ENCODE peak calls at places on chromosomes 6 and 20, in seven cellular contexts. I is B cell, E is HFFc6, Z is activated B cell treated with CpG ODN at 0.5 μM for 24 hours, W is sigmoid colon, C is left ventricle myocardium inferior, X is HFF-Myc. V is an unnamed sample.

GRCh38 chr20:58986968-58987517 is 6.0 kb downstream of the NELFCD start:
- DNase-seq in X (no peak), Z (no peak), W (peak), I (no peak), C (no peak), E (no peak), V (no peak)

GRCh38 chr6:124995131-124995530 is 32.9 kb downstream of the RNF217 start:
- DNase-seq in Z (no peak), E (peak), C (no peak), X (no peak), I (no peak), W (no peak), V (no peak)

GRCh38 chr20:62887860-62888239 is 26.2 kb upstream of the TCFL5 start:
- DNase-seq in W (no peak), X (no peak), C (no peak), Z (no peak), I (no peak), E (no peak), V (no peak)

GRCh38 chr6:97064578-97064977 is 140.1 kb downstream of the KLHL32 start:
- DNase-seq in I (no peak), W (no peak), C (no peak), X (no peak), E (no peak), Z (no peak), V (no peak)

GRCh38 chr6:107637316-107637715 is 147.4 kb downstream of the SOBP start:
- DNase-seq in I (no peak), E (no peak), W (no peak), C (no peak), Z (no peak), X (no peak), V (no peak)

GRCh38 chr6:41936073-41936837 is 5.4 kb downstream of the CCND3 start:
- DNase-seq in Z (peak), X (peak), C (peak), W (peak), E (peak), I (peak), V (peak)

GRCh38 chr6:36432151-36432633 is 10.5 kb downstream of the PXT1 start:
- DNase-seq in I (no peak), C (no peak), E (peak), W (no peak), Z (no peak), X (no peak), V (no peak)

GRCh38 chr6:121344539-121344938 is 10.3 kb upstream of the TBC1D32 start:
- DNase-seq in I (no peak), Z (no peak), W (no peak), C (no peak), E (no peak), X (no peak), V (no peak)

GRCh38 chr20:34948030-34948429 is 7.6 kb downstream of the GSS start:
- DNase-seq in C (no peak), Z (no peak), X (no peak), E (peak), W (no peak), I (no peak), V (peak)

GRCh38 chr6:34243901-34244884 is 4.6 kb downstream of the SMIM29 start:
- DNase-seq in E (peak), C (no peak), Z (no peak), X (peak), I (no peak), W (peak), V (peak)
- TF ChIP-seq CTCF in E (peak), C (no peak), Z (no peak), X (peak), I (no peak), W (no peak), V (peak)

GRCh38 chr6:136438445-136438844 is 111.8 kb downstream of the MAP7 start:
- DNase-seq in W (no peak), C (no peak), X (no peak), Z (no peak), I (no peak), E (no peak), V (no peak)

GRCh38 chr6:136440187-136440582 is 110.0 kb downstream of the MAP7 start:
- DNase-seq in X (no peak), W (no peak), Z (no peak), I (no peak), E (no peak), C (no peak), V (peak)

GRCh38 chr6:136439514-136440186 is 110.6 kb downstream of the MAP7 start:
- DNase-seq in C (no peak), Z (no peak), W (no peak), X (no peak), E (no peak), I (no peak), V (no peak)

GRCh38 chr6:136437246-136437645 is 113.0 kb downstream of the MAP7 start:
- DNase-seq in I (no peak), W (no peak), Z (no peak), C (no peak), X (no peak), E (no peak), V (no peak)

GRCh38 chr6:136435096-136435495 is 115.1 kb downstream of the MAP7 start:
- DNase-seq in Z (no peak), W (no peak), E (no peak), I (no peak), C (no peak), X (no peak), V (no peak)
- TF ChIP-seq CTCF in Z (no peak), W (no peak), E (no peak), I (no peak), C (no peak), X (no peak), V (no peak)

GRCh38 chr6:110033749-110034636 is 55.9 kb downstream of the GPR6 start:
- DNase-seq in E (no peak), W (no peak), Z (no peak), I (no peak), X (no peak), C (no peak), V (no peak)
- TF ChIP-seq CTCF in E (no peak), W (no peak), Z (no peak), I (no peak), X (no peak), C (no peak), V (no peak)

GRCh38 chr6:33428891-33429744 is 9.3 kb downstream of the SYNGAP1 start:
- DNase-seq in C (no peak), E (no peak), X (no peak), Z (no peak), I (no peak), W (no peak), V (no peak)

GRCh38 chr6:33427585-33428218 is 7.8 kb downstream of the SYNGAP1 start:
- DNase-seq in E (no peak), W (peak), Z (peak), I (peak), C (peak), X (no peak), V (no peak)

GRCh38 chr6:33426590-33427563 is 7.0 kb downstream of the SYNGAP1 start:
- DNase-seq in X (no peak), C (no peak), W (no peak), I (no peak), Z (no peak), E (no peak), V (no peak)

GRCh38 chr6:33429745-33430042 is 9.8 kb downstream of the SYNGAP1 start:
- DNase-seq in E (no peak), X (no peak), W (no peak), C (no peak), Z (no peak), I (no peak), V (no peak)

GRCh38 chr6:33428219-33428890 is 8.5 kb downstream of the SYNGAP1 start:
- DNase-seq in W (no peak), X (no peak), C (no peak), I (peak), Z (peak), E (peak), V (peak)
- TF ChIP-seq CTCF in W (no peak), X (peak), C (peak), I (peak), Z (no peak), E (peak), V (peak)

DNA sequence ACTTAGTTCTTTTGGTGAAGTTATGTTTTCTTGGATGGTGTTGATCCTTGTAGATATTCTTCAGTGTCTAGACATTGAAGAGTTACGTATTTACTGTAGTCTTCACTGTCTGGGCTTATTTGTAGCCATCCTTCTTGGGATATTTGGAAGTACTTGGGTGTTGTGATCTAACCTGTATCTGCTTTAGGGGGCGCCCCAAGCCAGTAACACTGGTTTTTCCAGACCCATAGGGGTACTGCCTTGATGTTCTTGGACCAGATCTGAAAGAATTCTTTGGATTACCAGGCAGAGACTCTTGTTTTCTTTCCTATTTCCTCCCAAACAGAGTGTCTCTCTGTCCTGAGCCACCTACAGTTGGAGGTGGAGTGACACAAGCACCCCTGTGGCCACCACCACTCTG is 309.1 kb upstream of the IMPG1 start:
- DNase-seq in X (no peak), I (no peak), Z (no peak), W (no peak), E (no peak), C (no peak), V (no peak)
- TF ChIP-seq CTCF in X (no peak), I (no peak), Z (no peak), W (no peak), E (no peak), C (no peak), V (no peak)

DNA sequence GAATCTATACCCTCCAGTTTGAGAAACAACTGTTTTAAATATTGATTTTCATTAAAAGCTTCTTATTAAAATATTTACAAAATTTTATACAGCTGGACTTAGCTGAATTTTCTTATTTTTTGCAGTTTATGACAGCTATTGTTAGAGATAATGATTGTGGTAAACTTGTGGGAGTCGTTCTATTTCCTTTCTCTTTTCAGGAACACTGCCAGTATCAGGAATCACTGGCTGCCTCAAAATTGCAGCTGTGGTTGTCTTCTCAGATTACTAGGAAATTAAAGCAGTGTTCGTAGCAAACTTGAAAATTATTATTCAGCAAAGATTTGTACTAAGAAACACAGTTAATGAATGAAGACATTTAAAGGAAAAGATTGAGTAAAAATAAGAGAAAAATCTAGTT is 311.0 kb downstream of the CENPW start:
- DNase-seq in W (no peak), X (no peak), E (no peak), I (no peak), C (no peak), Z (no peak), V (no peak)
- TF ChIP-seq CTCF in W (no peak), X (no peak), E (no peak), I (no peak), C (no peak), Z (no peak), V (no peak)

V was measured in MCF 10A.